ENCODE peak calls at places on chromosomes 12 and 14, in eight cellular contexts. N, F, U, M, K, D, E and S are unnamed samples.

GRCh38 chr14:101738921-101739320 is 22.6 kb upstream of the PPP2R5C start:
- DNase-seq in M (no peak), K (no peak), F (no peak), E (no peak), D (no peak), U (no peak), N (no peak), S (no peak)

GRCh38 chr14:59018978-59019377 is 169.5 kb upstream of the DAAM1 start:
- DNase-seq in K (no peak), F (no peak), N (no peak), U (no peak), D (no peak), E (no peak), M (no peak), S (no peak)

GRCh38 chr12:108696111-108696995 is 35.0 kb downstream of the CORO1C start:
- DNase-seq in U (peak; percentile 88), K (no peak), M (peak; percentile 81), N (no peak), D (no peak), F (no peak), E (no peak), S (peak; percentile 100)

GRCh38 chr14:44833376-44833775 is 128.4 kb downstream of the KLHL28 start:
- DNase-seq in F (no peak), M (no peak), U (peak; percentile 4), D (no peak), K (no peak), N (no peak), E (no peak), S (peak; percentile 17)

GRCh38 chr12:71846322-71846940 is 6.9 kb downstream of the TBC1D15 start:
- DNase-seq in K (no peak), U (peak; percentile 28), E (no peak), F (no peak), D (no peak), M (no peak), N (no peak), S (peak; percentile 35)

GRCh38 chr12:6178981-6179761 is 21.0 kb upstream of the CD9 start:
- DNase-seq in F (no peak), U (no peak), M (no peak), E (no peak), N (no peak), D (peak; percentile 37), K (no peak), S (no peak)

GRCh38 chr12:70468741-70469140 is 102.7 kb downstream of the KCNMB4 start:
- DNase-seq in E (no peak), D (no peak), N (no peak), U (no peak), M (no peak), K (no peak), F (no peak), S (no peak)

GRCh38 chr12:119183942-119184695 is 5.4 kb downstream of the HSPB8 start:
- DNase-seq in M (no peak), F (no peak), N (no peak), D (no peak), E (no peak), K (no peak), U (no peak), S (no peak)

GRCh38 chr12:6699989-6700645 is 498 bp downstream of the PIANP start:
- DNase-seq in D (peak; percentile 29), F (peak; percentile 35), E (no peak), U (no peak), K (no peak), M (no peak), N (no peak), S (no peak)

GRCh38 chr14:56703947-56704346 is 106.3 kb downstream of the OTX2 start:
- DNase-seq in D (no peak), N (no peak), K (no peak), F (no peak), E (no peak), M (no peak), U (no peak), S (no peak)

GRCh38 chr12:64390275-64390851 is at the start of gene C12orf56:
- DNase-seq in M (peak; percentile 11), F (peak; percentile 32), U (peak; percentile 34), E (no peak), D (peak; percentile 11), K (no peak), N (no peak), S (no peak)

GRCh38 chr12:93595336-93595735 is 22.9 kb downstream of the SOCS2 start:
- DNase-seq in N (no peak), M (no peak), F (no peak), E (no peak), U (no peak), K (no peak), D (no peak), S (no peak)

GRCh38 chr12:19198272-19198671 is 68.7 kb downstream of the PLEKHA5 start:
- DNase-seq in E (no peak), U (peak; percentile 47), F (no peak), D (peak; percentile 9), K (no peak), N (no peak), M (no peak), S (peak; percentile 89)

GRCh38 chr12:116629451-116629850 is 70.3 kb downstream of the MAP1LC3B2 start:
- DNase-seq in M (no peak), D (no peak), K (no peak), E (no peak), U (no peak), F (no peak), N (no peak), S (no peak)

GRCh38 chr12:7439579-7440505 is 4.1 kb downstream of the CD163L1 start:
- DNase-seq in E (peak; percentile 8), D (peak; percentile 63), M (peak; percentile 52), K (peak; percentile 39), U (peak; percentile 18), F (peak; percentile 77), N (no peak), S (no peak)

GRCh38 chr12:33437598-33437997 is 2.0 kb downstream of the SYT10 start:
- DNase-seq in M (no peak), D (no peak), E (no peak), K (no peak), F (no peak), N (no peak), U (no peak), S (no peak)

GRCh38 chr12:25436206-25436912 is 116.7 kb downstream of the LMNTD1 start:
- DNase-seq in U (peak; percentile 73), E (peak; percentile 40), F (no peak), D (peak; percentile 25), K (peak; percentile 18), M (peak; percentile 68), N (no peak), S (peak; percentile 56)

GRCh38 chr14:39050389-39050788 is 52.6 kb downstream of the SEC23A start:
- DNase-seq in F (no peak), N (no peak), D (no peak), K (no peak), E (no peak), M (peak; percentile 76), U (peak; percentile 48), S (peak; percentile 88)

GRCh38 chr14:88323520-88324199 is 591 bp upstream of the KCNK10 start:
- DNase-seq in F (peak; percentile 29), E (no peak), U (no peak), K (no peak), D (peak; percentile 61), M (no peak), N (no peak), S (no peak)

GRCh38 chr14:90573385-90574105 is 176.7 kb downstream of the CALM1 start:
- DNase-seq in K (no peak), F (no peak), N (no peak), D (no peak), M (no peak), E (no peak), U (no peak), S (no peak)

GRCh38 chr14:30283822-30284446 is 275.0 kb upstream of the G2E3 start:
- DNase-seq in F (no peak), E (no peak), U (peak; percentile 28), M (peak; percentile 41), N (no peak), D (peak; percentile 50), K (no peak), S (peak; percentile 42)

GRCh38 chr14:105889666-105890473 is 363.5 kb downstream of the TMEM121 start:
- DNase-seq in K (no peak), F (peak; percentile 16), D (no peak), U (no peak), M (no peak), E (no peak), N (no peak), S (no peak)

GRCh38 chr12:59803735-59804134 is 207.9 kb downstream of the SLC16A7 start:
- DNase-seq in E (no peak), N (no peak), M (no peak), K (no peak), U (peak; percentile 21), F (no peak), D (no peak), S (peak; percentile 23)

GRCh38 chr14:69999246-69999645 is 120.0 kb downstream of the SMOC1 start:
- DNase-seq in M (no peak), D (no peak), U (peak; percentile 96), F (no peak), N (no peak), K (peak; percentile 77), E (no peak), S (peak; percentile 100)

GRCh38 chr14:81435578-81436295 is 35.6 kb upstream of the STON2 start:
- DNase-seq in E (peak; percentile 31), N (no peak), U (peak; percentile 69), D (peak; percentile 27), M (no peak), F (peak; percentile 60), K (peak; percentile 37), S (peak; percentile 69)

GRCh38 chr12:22670762-22671161 is 45.8 kb downstream of the ETNK1 start:
- DNase-seq in N (no peak), D (no peak), K (no peak), F (no peak), M (no peak), U (no peak), E (no peak), S (no peak)
- TF ChIP-seq CTCF in N (no peak), D (peak; percentile 60), K (no peak), F (no peak), M (peak; percentile 14), U (peak; percentile 13), E (peak; percentile 33), S (peak; percentile 25)

GRCh38 chr14:23567186-23568020 is at the start of gene AP1G2:
- DNase-seq in E (peak; percentile 84), N (peak; percentile 72), F (peak; percentile 96), D (peak; percentile 53), U (peak; percentile 92), K (peak; percentile 92), M (peak; percentile 55), S (peak; percentile 84)
- TF ChIP-seq CTCF in E (no peak), N (no peak), F (no peak), D (no peak), U (no peak), K (no peak), M (no peak), S (no peak)

DNA sequence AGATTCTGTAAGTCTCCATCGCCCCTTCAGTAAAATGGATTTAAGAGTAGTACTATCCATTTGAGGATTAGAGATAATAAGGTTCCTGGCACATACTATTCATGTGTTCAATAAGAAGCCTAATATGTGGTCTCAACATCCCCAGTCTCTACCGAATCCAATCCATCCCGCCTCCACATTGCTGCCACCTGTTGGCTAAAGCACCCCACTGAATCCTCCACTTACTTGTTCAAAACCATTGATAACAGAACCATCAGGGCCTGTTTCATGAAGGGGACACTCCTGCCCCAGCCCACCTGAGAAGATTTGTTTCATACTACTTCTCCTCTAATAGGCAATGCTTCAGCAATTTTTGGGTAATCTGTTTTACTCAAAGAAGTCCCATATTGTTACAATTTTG is 147.5 kb downstream of the SLC2A13 start:
- DNase-seq in F (no peak), D (no peak), U (no peak), K (no peak), E (no peak), M (no peak), N (no peak), S (no peak)
- TF ChIP-seq CTCF in F (no peak), D (no peak), U (no peak), K (no peak), E (no peak), M (no peak), N (no peak), S (peak; percentile 35)

GRCh38 chr12:77047341-77048202 is 17.8 kb downstream of the E2F7 start:
- DNase-seq in K (no peak), N (no peak), U (no peak), M (no peak), E (no peak), D (no peak), F (no peak), S (no peak)
- TF ChIP-seq CTCF in K (no peak), N (no peak), U (no peak), M (peak; percentile 33), E (no peak), D (no peak), F (no peak), S (no peak)